ENCODE peak calls at places on chromosomes 2 and 18, in eight cellular contexts. V, L, S, W, K, T, Z and P are unnamed samples.

GRCh38 chr2:191846787-191847620 is at the start of gene CAVIN2:
- DNase-seq in W (no peak), S (peak), V (peak), K (no peak), L (no peak), Z (no peak), T (no peak), P (peak)

GRCh38 chr18:79580481-79581171 is 99.0 kb upstream of the CTDP1 start:
- DNase-seq in Z (no peak), T (peak), S (no peak), W (no peak), L (no peak), V (no peak), K (no peak), P (no peak)

GRCh38 chr2:126720647-126721046 is 64.7 kb downstream of the GYPC start:
- DNase-seq in K (no peak), W (no peak), Z (no peak), L (no peak), S (no peak), T (no peak), V (no peak), P (no peak)

GRCh38 chr2:72788756-72789155 is 37.1 kb downstream of the EXOC6B start:
- DNase-seq in W (no peak), L (no peak), V (peak), Z (no peak), T (no peak), K (no peak), S (no peak), P (no peak)

GRCh38 chr2:101474752-101475384 is at the start of gene RFX8:
- DNase-seq in S (no peak), K (no peak), W (no peak), Z (no peak), L (no peak), V (peak), T (no peak), P (no peak)

GRCh38 chr2:38697116-38697840 is 31.4 kb downstream of the GALM start:
- DNase-seq in L (no peak), W (no peak), K (no peak), V (no peak), T (no peak), Z (no peak), S (no peak), P (no peak)

GRCh38 chr18:58649966-58650816 is 21.1 kb upstream of the MALT1 start:
- DNase-seq in Z (no peak), V (no peak), W (no peak), T (no peak), L (no peak), S (no peak), K (no peak), P (no peak)

GRCh38 chr2:33047939-33048338 is 101.2 kb downstream of the LTBP1 start:
- DNase-seq in Z (no peak), S (no peak), K (no peak), V (no peak), W (no peak), L (no peak), T (no peak), P (peak)

GRCh38 chr2:146985753-146986152 is 859.1 kb upstream of the ACVR2A start:
- DNase-seq in L (no peak), K (no peak), S (no peak), V (no peak), T (no peak), Z (no peak), W (no peak), P (no peak)

GRCh38 chr2:2714413-2714812 is 383.3 kb upstream of the MYT1L start:
- DNase-seq in T (no peak), S (no peak), V (no peak), K (no peak), W (no peak), L (no peak), Z (no peak), P (no peak)

GRCh38 chr2:113058411-113058994 is 495 bp upstream of the IL36RN start:
- DNase-seq in S (no peak), T (no peak), V (no peak), W (no peak), L (no peak), Z (no peak), K (no peak), P (no peak)

GRCh38 chr2:203225423-203226039 is 13.3 kb upstream of the CYP20A1 start:
- DNase-seq in S (peak), L (no peak), W (peak), V (no peak), Z (no peak), K (no peak), T (no peak), P (peak)

GRCh38 chr2:234496442-234496834 is 443 bp downstream of the ARL4C start:
- DNase-seq in S (no peak), L (no peak), K (no peak), Z (no peak), V (no peak), W (no peak), T (no peak), P (no peak)

GRCh38 chr2:14565666-14566065 is 66.9 kb upstream of the LRATD1 start:
- DNase-seq in W (no peak), V (no peak), L (no peak), S (no peak), K (no peak), Z (no peak), T (no peak), P (no peak)

GRCh38 chr18:43271593-43272432 is 5.5 kb downstream of the SYT4 start:
- DNase-seq in L (no peak), K (peak), Z (no peak), W (peak), S (peak), T (no peak), V (peak), P (peak)

GRCh38 chr18:48766487-48766886 is 184.3 kb downstream of the SMAD7 start:
- DNase-seq in Z (no peak), W (no peak), S (no peak), K (no peak), V (no peak), T (no peak), L (no peak), P (no peak)

GRCh38 chr2:70851704-70852103 is 16.1 kb upstream of the CD207 start:
- DNase-seq in S (no peak), K (no peak), V (no peak), W (no peak), T (no peak), Z (no peak), L (no peak), P (no peak)

GRCh38 chr2:240703417-240704341 is 12.0 kb downstream of the AQP12A start:
- DNase-seq in T (no peak), V (no peak), K (no peak), S (no peak), L (no peak), W (no peak), Z (no peak), P (no peak)